ENCODE peak calls at places on chromosomes 16 and 17, in seven cellular contexts. C is gastrocnemius medialis; D is thoracic aorta; E is CD8-positive, alpha-beta T cell; L is cardiac fibroblast; R is mammary epithelial cell; O is right atrium auricular region. G is an unnamed sample.

GRCh38 chr17:58337600-58338453 is 9.2 kb upstream of the TSPOAP1 start:
- DNase-seq in C (peak; percentile 67), D (no peak), E (peak; percentile 81), L (peak; percentile 81), R (no peak), O (peak; percentile 86), G (no peak)

GRCh38 chr16:71648921-71649320 is 22.9 kb downstream of the MARVELD3 start:
- DNase-seq in C (no peak), D (no peak), E (no peak), L (peak; percentile 18), R (no peak), O (no peak), G (no peak)

GRCh38 chr17:4823373-4824089 is 9.6 kb upstream of the MINK1 start:
- DNase-seq in C (no peak), D (no peak), E (no peak), L (no peak), R (no peak), O (no peak), G (no peak)

GRCh38 chr16:22948603-22949368 is 134.8 kb downstream of the HS3ST2 start:
- DNase-seq in C (peak; percentile 59), D (peak; percentile 33), E (no peak), L (peak; percentile 64), R (peak; percentile 73), O (peak; percentile 65), G (peak; percentile 64)

GRCh38 chr17:21218101-21218500 is 4.1 kb upstream of the TMEM11 start:
- DNase-seq in C (no peak), D (no peak), E (no peak), L (no peak), R (no peak), O (no peak), G (no peak)

GRCh38 chr17:9677411-9677810 is 32.1 kb downstream of the USP43 start:
- DNase-seq in C (no peak), D (no peak), E (no peak), L (no peak), R (peak; percentile 56), O (no peak), G (no peak)

GRCh38 chr16:79393121-79393520 is 207.4 kb downstream of the MAF start:
- DNase-seq in C (no peak), D (no peak), E (no peak), L (no peak), R (no peak), O (no peak), G (no peak)

GRCh38 chr16:50265260-50265659 is 1.1 kb upstream of the ADCY7 start:
- DNase-seq in C (no peak), D (no peak), E (no peak), L (no peak), R (no peak), O (no peak), G (peak; percentile 19)

GRCh38 chr17:57889892-57890856 is 40.3 kb upstream of the MRPS23 start:
- DNase-seq in C (peak; percentile 98), D (peak; percentile 86), E (no peak), L (peak; percentile 84), R (peak; percentile 49), O (peak; percentile 89), G (peak; percentile 61)

GRCh38 chr17:50283246-50283645 is 9.0 kb downstream of the TMEM92 start:
- DNase-seq in C (no peak), D (no peak), E (no peak), L (no peak), R (no peak), O (no peak), G (no peak)

GRCh38 chr16:11142261-11142630 is 113.8 kb downstream of the SOCS1 start:
- DNase-seq in C (peak; percentile 41), D (no peak), E (no peak), L (no peak), R (no peak), O (no peak), G (no peak)

GRCh38 chr17:50593321-50593720 is 32.8 kb downstream of the CACNA1G start:
- DNase-seq in C (no peak), D (no peak), E (no peak), L (no peak), R (no peak), O (no peak), G (no peak)

GRCh38 chr16:11565665-11566064 is 21.1 kb downstream of the LITAF start:
- DNase-seq in C (no peak), D (no peak), E (no peak), L (no peak), R (no peak), O (no peak), G (no peak)

GRCh38 chr17:71189493-71189831 is 931.4 kb upstream of the SOX9 start:
- DNase-seq in C (no peak), D (no peak), E (no peak), L (no peak), R (no peak), O (no peak), G (no peak)

GRCh38 chr16:14399397-14400284 is 230.4 kb downstream of the PARN start:
- DNase-seq in C (peak; percentile 89), D (peak; percentile 57), E (no peak), L (peak; percentile 69), R (peak; percentile 68), O (peak; percentile 72), G (no peak)

GRCh38 chr16:12062343-12063003 is 85.9 kb downstream of the SNX29 start:
- DNase-seq in C (peak; percentile 90), D (peak; percentile 90), E (no peak), L (peak; percentile 94), R (peak; percentile 72), O (peak; percentile 97), G (peak; percentile 36)

GRCh38 chr16:14405611-14406537 is 224.2 kb downstream of the PARN start:
- DNase-seq in C (peak; percentile 85), D (no peak), E (no peak), L (no peak), R (no peak), O (no peak), G (no peak)

GRCh38 chr16:3363793-3364192 is 8.1 kb downstream of the OR2C1 start:
- DNase-seq in C (no peak), D (no peak), E (no peak), L (peak; percentile 3), R (no peak), O (no peak), G (no peak)

GRCh38 chr17:9702916-9703780 is 57.8 kb downstream of the USP43 start:
- DNase-seq in C (no peak), D (no peak), E (no peak), L (no peak), R (no peak), O (no peak), G (no peak)

GRCh38 chr17:64055183-64056142 is 35.0 kb upstream of the ICAM2 start:
- DNase-seq in C (no peak), D (no peak), E (no peak), L (no peak), R (no peak), O (no peak), G (no peak)

GRCh38 chr17:4156750-4157381 is 13.9 kb downstream of the CYB5D2 start:
- DNase-seq in C (no peak), D (no peak), E (no peak), L (no peak), R (no peak), O (no peak), G (no peak)

GRCh38 chr16:3982216-3982615 is 101.7 kb upstream of the CREBBP start:
- DNase-seq in C (no peak), D (no peak), E (no peak), L (no peak), R (no peak), O (no peak), G (no peak)

GRCh38 chr16:29806641-29807425 is 504 bp downstream of the MAZ start:
- DNase-seq in C (peak; percentile 42), D (no peak), E (no peak), L (peak; percentile 40), R (peak; percentile 50), O (no peak), G (no peak)

GRCh38 chr17:29526322-29526721 is 40.5 kb downstream of the ABHD15 start:
- DNase-seq in C (no peak), D (no peak), E (no peak), L (peak; percentile 33), R (no peak), O (no peak), G (no peak)

GRCh38 chr17:12627177-12627629 is 38.5 kb upstream of the MYOCD start:
- DNase-seq in C (peak; percentile 11), D (peak; percentile 89), E (no peak), L (peak; percentile 98), R (no peak), O (no peak), G (peak; percentile 23)

GRCh38 chr17:19262650-19263620 is 25.8 kb downstream of the EPN2 start:
- DNase-seq in C (no peak), D (no peak), E (no peak), L (peak; percentile 86), R (peak; percentile 8), O (no peak), G (no peak)

GRCh38 chr17:14297161-14297851 is 3.6 kb upstream of the HS3ST3B1 start:
- DNase-seq in C (no peak), D (no peak), E (no peak), L (peak; percentile 51), R (peak; percentile 42), O (no peak), G (no peak)

GRCh38 chr17:78993241-78993956 is 13.7 kb upstream of the LGALS3BP start:
- DNase-seq in C (peak; percentile 20), D (no peak), E (peak; percentile 12), L (peak; percentile 65), R (no peak), O (no peak), G (peak; percentile 79)

GRCh38 chr17:68576811-68577551 is 24.2 kb downstream of the FAM20A start:
- DNase-seq in C (peak; percentile 48), D (no peak), E (no peak), L (peak; percentile 74), R (no peak), O (no peak), G (no peak)
- TF ChIP-seq CTCF in C (no peak), D (no peak), E (no peak), L (peak; percentile 37), R (no peak), O (no peak), G (no peak)

GRCh38 chr16:1390239-1390638 is 24.3 kb downstream of the UNKL start:
- DNase-seq in C (no peak), D (no peak), E (no peak), L (no peak), R (no peak), O (no peak), G (no peak)
- TF ChIP-seq CTCF in C (no peak), D (no peak), E (no peak), L (no peak), R (no peak), O (no peak), G (no peak)

GRCh38 chr17:39107973-39108372 is 43.5 kb downstream of the PLXDC1 start:
- DNase-seq in C (no peak), D (no peak), E (no peak), L (no peak), R (no peak), O (no peak), G (no peak)
- TF ChIP-seq CTCF in C (no peak), D (no peak), E (no peak), L (no peak), R (no peak), O (no peak), G (no peak)

DNA sequence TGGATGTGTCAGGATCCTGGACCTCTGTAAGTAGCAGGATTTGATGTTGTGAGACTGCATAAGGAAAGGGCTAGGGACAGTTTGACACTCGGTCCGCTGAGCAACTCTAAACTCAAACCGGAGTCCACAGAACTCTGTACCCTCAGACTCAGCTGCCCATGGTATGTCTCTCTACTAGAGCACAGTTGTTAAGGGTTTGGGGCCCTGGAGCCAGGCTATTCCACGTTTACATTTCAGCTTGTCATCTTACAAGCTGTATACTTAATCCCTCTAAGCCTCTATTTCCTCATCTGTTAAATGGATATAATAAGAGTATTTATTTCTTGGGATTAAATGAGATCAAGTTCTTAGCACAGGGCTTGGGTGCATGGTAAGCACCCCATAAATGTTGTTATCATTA is 27.9 kb downstream of the HOXB1 start:
- DNase-seq in C (no peak), D (no peak), E (no peak), L (no peak), R (no peak), O (no peak), G (no peak)
- TF ChIP-seq CTCF in C (no peak), D (no peak), E (no peak), L (no peak), R (no peak), O (no peak), G (no peak)

G was measured in omental fat pad.